ENCODE peak calls at places on chromosome 6, in seven cellular contexts. J, O, D, N, L, F and I are unnamed samples.

GRCh38 chr6:1724124-1724523 is 114.4 kb downstream of the FOXC1 start:
- DNase-seq in N (no peak), F (no peak), D (peak; percentile 33), O (no peak), L (no peak), J (no peak), I (no peak)

GRCh38 chr6:44620922-44621321 is 233.4 kb downstream of the CDC5L start:
- DNase-seq in N (no peak), F (no peak), L (no peak), O (no peak), J (no peak), D (no peak), I (no peak)

GRCh38 chr6:12386816-12387215 is 96.7 kb downstream of the EDN1 start:
- DNase-seq in O (no peak), L (no peak), F (no peak), D (no peak), J (no peak), N (no peak), I (no peak)

GRCh38 chr6:116196841-116197240 is 57.0 kb downstream of the TSPYL4 start:
- DNase-seq in F (no peak), D (no peak), J (no peak), O (no peak), N (no peak), L (no peak), I (no peak)

GRCh38 chr6:110255356-110255755 is 75.1 kb downstream of the CDC40 start:
- DNase-seq in J (no peak), D (peak; percentile 66), F (no peak), L (no peak), N (peak; percentile 1), O (no peak), I (peak; percentile 43)

GRCh38 chr6:147222160-147222838 is 18.1 kb downstream of the STXBP5 start:
- DNase-seq in N (no peak), F (no peak), D (no peak), L (no peak), J (no peak), O (no peak), I (no peak)

GRCh38 chr6:125749864-125750691 is 646 bp downstream of the HEY2 start:
- DNase-seq in J (no peak), D (peak; percentile 35), L (no peak), N (no peak), O (no peak), F (no peak), I (no peak)

GRCh38 chr6:137237413-137238170 is 18.4 kb upstream of the IFNGR1 start:
- DNase-seq in D (no peak), J (no peak), O (no peak), N (peak; percentile 55), F (peak; percentile 25), L (no peak), I (no peak)

GRCh38 chr6:127484207-127484858 is 25.1 kb upstream of the KIAA0408 start:
- DNase-seq in N (peak; percentile 2), L (no peak), F (no peak), J (peak; percentile 20), O (no peak), D (no peak), I (no peak)

GRCh38 chr6:65182681-65183080 is 524.3 kb downstream of the EYS start:
- DNase-seq in D (no peak), F (no peak), N (no peak), L (no peak), J (no peak), O (no peak), I (no peak)

GRCh38 chr6:156840606-156841005 is 63.4 kb downstream of the ARID1B start:
- DNase-seq in L (no peak), F (no peak), J (no peak), D (no peak), N (no peak), O (no peak), I (no peak)

GRCh38 chr6:48087448-48087847 is 23.5 kb downstream of the PTCHD4 start:
- DNase-seq in F (no peak), J (no peak), O (no peak), D (no peak), N (no peak), L (no peak), I (no peak)

GRCh38 chr6:37319856-37320255 is 33.9 kb upstream of the RNF8 start:
- DNase-seq in O (no peak), L (no peak), J (no peak), N (no peak), F (no peak), D (no peak), I (no peak)